ENCODE peak calls at places on chromosomes 7 and 10, in eight cellular contexts. R is GM23248, D is amygdala, W is IMR-90, C is spleen, F is AG04450, S is WERI-Rb-1, V is iPS-NIHi11. Q is an unnamed sample.

GRCh38 chr10:78596556-78596955 is 472.2 kb upstream of the ZMIZ1 start:
- DNase-seq in R (no peak), V (no peak), D (no peak), S (no peak), F (no peak), W (no peak), C (no peak), Q (no peak)

GRCh38 chr7:6379881-6380280 is 67.9 kb downstream of the DAGLB start:
- DNase-seq in W (no peak), V (no peak), C (no peak), F (no peak), D (no peak), R (no peak), S (no peak), Q (no peak)

GRCh38 chr10:101693701-101694055 is 1.3 kb downstream of the FBXW4 start:
- DNase-seq in W (peak), V (no peak), S (peak), R (peak), F (no peak), C (no peak), D (no peak), Q (peak)

GRCh38 chr10:93180402-93181040 is 106.8 kb downstream of the CYP26A1 start:
- DNase-seq in C (no peak), D (no peak), R (peak), F (no peak), W (peak), S (no peak), V (no peak), Q (no peak)

GRCh38 chr10:6501931-6502330 is 78.1 kb downstream of the PRKCQ start:
- DNase-seq in R (no peak), C (no peak), F (no peak), V (no peak), S (no peak), W (no peak), D (no peak), Q (no peak)

GRCh38 chr7:28490831-28491230 is 78.5 kb downstream of the CREB5 start:
- DNase-seq in W (no peak), S (no peak), R (no peak), F (no peak), D (no peak), V (peak), C (no peak), Q (no peak)

GRCh38 chr10:82874671-82875070 is 999.7 kb downstream of the NRG3 start:
- DNase-seq in F (no peak), W (no peak), C (no peak), S (no peak), D (no peak), R (peak), V (no peak), Q (peak)

GRCh38 chr10:126350216-126350992 is 37.9 kb downstream of the ADAM12 start:
- DNase-seq in F (peak), V (no peak), S (no peak), D (no peak), R (peak), C (no peak), W (peak), Q (peak)

GRCh38 chr10:50600286-50600685 is 23.5 kb downstream of the SGMS1 start:
- DNase-seq in W (no peak), D (no peak), S (no peak), R (peak), C (no peak), F (no peak), V (no peak), Q (no peak)

GRCh38 chr10:5814110-5815107 is 1.2 kb upstream of the GDI2 start:
- DNase-seq in C (peak), V (no peak), W (peak), F (no peak), S (peak), R (peak), D (no peak), Q (peak)

GRCh38 chr7:108517951-108518350 is 8.0 kb downstream of the PNPLA8 start:
- DNase-seq in C (no peak), S (no peak), W (no peak), R (no peak), V (no peak), F (no peak), D (no peak), Q (no peak)

GRCh38 chr10:17507538-17507937 is 53.1 kb upstream of the ST8SIA6 start:
- DNase-seq in V (no peak), F (no peak), R (no peak), W (no peak), S (no peak), D (no peak), C (no peak), Q (no peak)

GRCh38 chr10:15385552-15386455 is 14.7 kb upstream of the FAM171A1 start:
- DNase-seq in S (peak), W (no peak), F (no peak), D (no peak), C (no peak), V (no peak), R (no peak), Q (no peak)

GRCh38 chr10:64682043-64682442 is 1160.8 kb downstream of the REEP3 start:
- DNase-seq in C (no peak), R (no peak), V (no peak), D (no peak), F (no peak), W (no peak), S (no peak), Q (no peak)

GRCh38 chr7:34486371-34486770 is 171.6 kb upstream of the NPSR1 start:
- DNase-seq in V (no peak), S (no peak), R (no peak), D (peak), W (no peak), C (no peak), F (no peak), Q (no peak)

GRCh38 chr10:6383099-6383812 is 180.5 kb downstream of the PFKFB3 start:
- DNase-seq in S (no peak), V (no peak), W (peak), C (no peak), F (peak), D (peak), R (peak), Q (peak)

GRCh38 chr7:159022238-159022993 is 122.3 kb downstream of the VIPR2 start:
- DNase-seq in R (no peak), V (no peak), C (peak), S (no peak), W (no peak), D (no peak), F (no peak), Q (no peak)

GRCh38 chr7:132187391-132187790 is 388.9 kb downstream of the PLXNA4 start:
- DNase-seq in R (no peak), W (no peak), D (no peak), C (peak), S (no peak), V (no peak), F (no peak), Q (no peak)

GRCh38 chr10:11685787-11686218 is 56.4 kb upstream of the ECHDC3 start:
- DNase-seq in D (peak), C (peak), V (no peak), R (peak), S (no peak), F (no peak), W (peak), Q (peak)

GRCh38 chr7:91632948-91633519 is 247.5 kb downstream of the MTERF1 start:
- DNase-seq in R (no peak), S (no peak), F (no peak), C (no peak), W (no peak), V (no peak), D (no peak), Q (no peak)

GRCh38 chr7:74656421-74656910 is 1.1 kb upstream of the GTF2I start:
- DNase-seq in C (peak), D (peak), V (peak), F (no peak), R (peak), S (peak), W (no peak), Q (peak)

GRCh38 chr7:77827999-77828398 is 29.4 kb downstream of the PHTF2 start:
- DNase-seq in R (no peak), V (no peak), S (no peak), F (no peak), D (no peak), W (no peak), C (no peak), Q (no peak)

Q was measured in adipocyte.